ENCODE peak calls at places on chromosomes 5 and 9, in six cellular contexts. One of them, this sample, is unnamed.

GRCh38 chr5:176542596-176543427 is 5.6 kb upstream of the RNF44 start:
- DNase-seq in WERI-Rb-1: peak; percentile 31
- DNase-seq in spleen: peak; percentile 92
- DNase-seq in CD4-positive, CD25-positive, alpha-beta regulatory T cell: peak; percentile 29
- DNase-seq in aorta: no peak
- DNase-seq in lung: no peak
- DNase-seq in this sample: no peak

GRCh38 chr5:72209515-72210115 is 102.3 kb downstream of the MAP1B start:
- DNase-seq in spleen: no peak
- DNase-seq in CD4-positive, CD25-positive, alpha-beta regulatory T cell: no peak
- DNase-seq in lung: no peak
- DNase-seq in WERI-Rb-1: no peak
- DNase-seq in aorta: no peak
- DNase-seq in this sample: no peak

GRCh38 chr9:76138360-76138759 is 247.9 kb downstream of the PCSK5 start:
- DNase-seq in WERI-Rb-1: no peak
- DNase-seq in aorta: no peak
- DNase-seq in CD4-positive, CD25-positive, alpha-beta regulatory T cell: no peak
- DNase-seq in lung: no peak
- DNase-seq in spleen: no peak
- DNase-seq in this sample: no peak

GRCh38 chr5:134177197-134178171 is 734 bp upstream of the SKP1 start:
- DNase-seq in CD4-positive, CD25-positive, alpha-beta regulatory T cell: no peak
- DNase-seq in spleen: peak; percentile 81
- DNase-seq in WERI-Rb-1: no peak
- DNase-seq in lung: peak; percentile 40
- DNase-seq in aorta: no peak
- DNase-seq in this sample: peak; percentile 36

GRCh38 chr5:9244417-9244816 is 301.5 kb downstream of the SEMA5A start:
- DNase-seq in aorta: no peak
- DNase-seq in spleen: no peak
- DNase-seq in CD4-positive, CD25-positive, alpha-beta regulatory T cell: no peak
- DNase-seq in WERI-Rb-1: no peak
- DNase-seq in lung: no peak
- DNase-seq in this sample: no peak

GRCh38 chr5:170181902-170182301 is 50.9 kb upstream of the C5orf58 start:
- DNase-seq in CD4-positive, CD25-positive, alpha-beta regulatory T cell: no peak
- DNase-seq in lung: no peak
- DNase-seq in spleen: no peak
- DNase-seq in aorta: no peak
- DNase-seq in WERI-Rb-1: no peak
- DNase-seq in this sample: no peak

GRCh38 chr5:179559280-179560252 is 9.2 kb downstream of the RUFY1 start:
- DNase-seq in CD4-positive, CD25-positive, alpha-beta regulatory T cell: peak; percentile 93
- DNase-seq in spleen: peak; percentile 98
- DNase-seq in aorta: peak; percentile 98
- DNase-seq in lung: peak; percentile 98
- DNase-seq in WERI-Rb-1: no peak
- DNase-seq in this sample: peak; percentile 84

GRCh38 chr5:31809037-31809910 is 170.3 kb downstream of the PDZD2 start:
- DNase-seq in lung: peak; percentile 66
- DNase-seq in aorta: peak; percentile 84
- DNase-seq in CD4-positive, CD25-positive, alpha-beta regulatory T cell: no peak
- DNase-seq in spleen: no peak
- DNase-seq in WERI-Rb-1: peak; percentile 89
- DNase-seq in this sample: peak; percentile 48

GRCh38 chr9:96344458-96345180 is 38.9 kb downstream of the SLC35D2 start:
- DNase-seq in spleen: no peak
- DNase-seq in lung: peak; percentile 38
- DNase-seq in aorta: no peak
- DNase-seq in CD4-positive, CD25-positive, alpha-beta regulatory T cell: no peak
- DNase-seq in WERI-Rb-1: peak; percentile 79
- DNase-seq in this sample: no peak

GRCh38 chr9:121390372-121390771 is 20.3 kb upstream of the STOM start:
- DNase-seq in spleen: no peak
- DNase-seq in aorta: no peak
- DNase-seq in lung: no peak
- DNase-seq in WERI-Rb-1: no peak
- DNase-seq in CD4-positive, CD25-positive, alpha-beta regulatory T cell: no peak
- DNase-seq in this sample: no peak

GRCh38 chr5:27706832-27707231 is 668.4 kb upstream of the CDH9 start:
- DNase-seq in WERI-Rb-1: no peak
- DNase-seq in CD4-positive, CD25-positive, alpha-beta regulatory T cell: no peak
- DNase-seq in aorta: no peak
- DNase-seq in lung: no peak
- DNase-seq in spleen: no peak
- DNase-seq in this sample: no peak

GRCh38 chr9:22645893-22646292 is 199.3 kb downstream of the DMRTA1 start:
- DNase-seq in lung: no peak
- DNase-seq in WERI-Rb-1: no peak
- DNase-seq in CD4-positive, CD25-positive, alpha-beta regulatory T cell: no peak
- DNase-seq in spleen: no peak
- DNase-seq in aorta: no peak
- DNase-seq in this sample: no peak

GRCh38 chr5:121313886-121314285 is 537.8 kb upstream of the FTMT start:
- DNase-seq in CD4-positive, CD25-positive, alpha-beta regulatory T cell: no peak
- DNase-seq in lung: no peak
- DNase-seq in spleen: no peak
- DNase-seq in WERI-Rb-1: no peak
- DNase-seq in aorta: no peak
- DNase-seq in this sample: no peak

GRCh38 chr5:150560401-150561191 is 52.7 kb downstream of the NDST1 start:
- DNase-seq in lung: peak; percentile 92
- DNase-seq in aorta: no peak
- DNase-seq in WERI-Rb-1: peak; percentile 90
- DNase-seq in CD4-positive, CD25-positive, alpha-beta regulatory T cell: peak; percentile 76
- DNase-seq in spleen: no peak
- DNase-seq in this sample: peak; percentile 79

GRCh38 chr9:23123048-23123632 is 676.5 kb downstream of the DMRTA1 start:
- DNase-seq in spleen: no peak
- DNase-seq in lung: no peak
- DNase-seq in aorta: peak; percentile 55
- DNase-seq in CD4-positive, CD25-positive, alpha-beta regulatory T cell: no peak
- DNase-seq in WERI-Rb-1: peak; percentile 29
- DNase-seq in this sample: no peak

GRCh38 chr5:92864591-92864990 is 716.4 kb downstream of the NR2F1-AS1 start:
- DNase-seq in CD4-positive, CD25-positive, alpha-beta regulatory T cell: no peak
- DNase-seq in WERI-Rb-1: no peak
- DNase-seq in spleen: no peak
- DNase-seq in aorta: no peak
- DNase-seq in lung: no peak
- DNase-seq in this sample: no peak

GRCh38 chr9:94720846-94721549 is 5.5 kb upstream of the AOPEP start:
- DNase-seq in spleen: no peak
- DNase-seq in CD4-positive, CD25-positive, alpha-beta regulatory T cell: no peak
- DNase-seq in aorta: no peak
- DNase-seq in lung: no peak
- DNase-seq in WERI-Rb-1: no peak
- DNase-seq in this sample: no peak

GRCh38 chr9:123174887-123175518 is 93.4 kb downstream of the STRBP start:
- DNase-seq in CD4-positive, CD25-positive, alpha-beta regulatory T cell: peak; percentile 14
- DNase-seq in aorta: no peak
- DNase-seq in spleen: no peak
- DNase-seq in lung: no peak
- DNase-seq in WERI-Rb-1: no peak
- DNase-seq in this sample: no peak
- H3K4me3 ChIP-seq in CD4-positive, CD25-positive, alpha-beta regulatory T cell: no peak overlapping the region
- H3K4me3 ChIP-seq in aorta: no peak overlapping the region
- H3K4me3 ChIP-seq in spleen: no peak overlapping the region
- H3K4me3 ChIP-seq in lung: no peak overlapping the region
- H3K4me3 ChIP-seq in WERI-Rb-1: no peak overlapping the region
- H3K4me3 ChIP-seq in this sample: no peak overlapping the region

GRCh38 chr9:112881366-112881765 is 9.3 kb downstream of the SLC46A2 start:
- DNase-seq in CD4-positive, CD25-positive, alpha-beta regulatory T cell: no peak
- DNase-seq in WERI-Rb-1: no peak
- DNase-seq in aorta: no peak
- DNase-seq in spleen: no peak
- DNase-seq in lung: no peak
- DNase-seq in this sample: no peak

GRCh38 chr9:112886351-112886750 is 4.3 kb downstream of the SLC46A2 start:
- DNase-seq in spleen: no peak
- DNase-seq in aorta: no peak
- DNase-seq in WERI-Rb-1: no peak
- DNase-seq in CD4-positive, CD25-positive, alpha-beta regulatory T cell: no peak
- DNase-seq in lung: no peak
- DNase-seq in this sample: no peak

GRCh38 chr9:112885324-112885723 is 5.4 kb downstream of the SLC46A2 start:
- DNase-seq in WERI-Rb-1: no peak
- DNase-seq in aorta: no peak
- DNase-seq in spleen: no peak
- DNase-seq in CD4-positive, CD25-positive, alpha-beta regulatory T cell: no peak
- DNase-seq in lung: no peak
- DNase-seq in this sample: no peak

GRCh38 chr9:112884721-112885120 is 6.0 kb downstream of the SLC46A2 start:
- DNase-seq in WERI-Rb-1: no peak
- DNase-seq in spleen: no peak
- DNase-seq in lung: no peak
- DNase-seq in aorta: no peak
- DNase-seq in CD4-positive, CD25-positive, alpha-beta regulatory T cell: no peak
- DNase-seq in this sample: no peak

GRCh38 chr9:112884086-112884485 is 6.6 kb downstream of the SLC46A2 start:
- DNase-seq in aorta: no peak
- DNase-seq in CD4-positive, CD25-positive, alpha-beta regulatory T cell: no peak
- DNase-seq in WERI-Rb-1: no peak
- DNase-seq in spleen: no peak
- DNase-seq in lung: no peak
- DNase-seq in this sample: no peak
- H3K27ac ChIP-seq in aorta: no peak overlapping the region
- H3K27ac ChIP-seq in CD4-positive, CD25-positive, alpha-beta regulatory T cell: no peak overlapping the region
- H3K27ac ChIP-seq in WERI-Rb-1: no peak overlapping the region
- H3K27ac ChIP-seq in spleen: no peak overlapping the region
- H3K27ac ChIP-seq in lung: no peak overlapping the region
- H3K27ac ChIP-seq in this sample: no peak overlapping the region

GRCh38 chr9:132383462-132383883 is 23.2 kb downstream of the TTF1 start:
- DNase-seq in WERI-Rb-1: no peak
- DNase-seq in lung: no peak
- DNase-seq in CD4-positive, CD25-positive, alpha-beta regulatory T cell: no peak
- DNase-seq in aorta: no peak
- DNase-seq in spleen: peak; percentile 84
- DNase-seq in this sample: no peak

GRCh38 chr9:132384376-132384775 is 22.3 kb downstream of the TTF1 start:
- DNase-seq in WERI-Rb-1: no peak
- DNase-seq in CD4-positive, CD25-positive, alpha-beta regulatory T cell: no peak
- DNase-seq in aorta: no peak
- DNase-seq in lung: no peak
- DNase-seq in spleen: no peak
- DNase-seq in this sample: no peak

GRCh38 chr9:132381966-132382541 is 24.6 kb downstream of the TTF1 start:
- DNase-seq in WERI-Rb-1: no peak
- DNase-seq in spleen: peak; percentile 77
- DNase-seq in aorta: peak; percentile 49
- DNase-seq in lung: no peak
- DNase-seq in CD4-positive, CD25-positive, alpha-beta regulatory T cell: no peak
- DNase-seq in this sample: peak; percentile 5
- H3K4me3 ChIP-seq in WERI-Rb-1: no peak overlapping the region
- H3K4me3 ChIP-seq in spleen: no peak overlapping the region
- H3K4me3 ChIP-seq in aorta: no peak overlapping the region
- H3K4me3 ChIP-seq in lung: no peak overlapping the region
- H3K4me3 ChIP-seq in CD4-positive, CD25-positive, alpha-beta regulatory T cell: no peak overlapping the region
- H3K4me3 ChIP-seq in this sample: no peak overlapping the region

GRCh38 chr9:130899051-130899748 is 2.6 kb upstream of the QRFP start:
- DNase-seq in spleen: no peak
- DNase-seq in CD4-positive, CD25-positive, alpha-beta regulatory T cell: no peak
- DNase-seq in aorta: no peak
- DNase-seq in WERI-Rb-1: no peak
- DNase-seq in lung: no peak
- DNase-seq in this sample: no peak

GRCh38 chr9:130897105-130897751 is 616 bp upstream of the QRFP start:
- DNase-seq in WERI-Rb-1: no peak
- DNase-seq in lung: no peak
- DNase-seq in aorta: no peak
- DNase-seq in spleen: no peak
- DNase-seq in CD4-positive, CD25-positive, alpha-beta regulatory T cell: no peak
- DNase-seq in this sample: no peak

GRCh38 chr9:130897848-130898551 is 1.4 kb upstream of the QRFP start:
- DNase-seq in WERI-Rb-1: no peak
- DNase-seq in lung: no peak
- DNase-seq in CD4-positive, CD25-positive, alpha-beta regulatory T cell: no peak
- DNase-seq in spleen: no peak
- DNase-seq in aorta: no peak
- DNase-seq in this sample: no peak

GRCh38 chr9:130896233-130897012 is at the start of gene QRFP:
- DNase-seq in CD4-positive, CD25-positive, alpha-beta regulatory T cell: no peak
- DNase-seq in WERI-Rb-1: peak; percentile 31
- DNase-seq in aorta: no peak
- DNase-seq in spleen: no peak
- DNase-seq in lung: no peak
- DNase-seq in this sample: no peak

GRCh38 chr9:130898552-130898852 is 1.9 kb upstream of the QRFP start:
- DNase-seq in aorta: no peak
- DNase-seq in lung: no peak
- DNase-seq in CD4-positive, CD25-positive, alpha-beta regulatory T cell: no peak
- DNase-seq in spleen: no peak
- DNase-seq in WERI-Rb-1: no peak
- DNase-seq in this sample: no peak
- H3K27ac ChIP-seq in aorta: no peak overlapping the region
- H3K27ac ChIP-seq in lung: no peak overlapping the region
- H3K27ac ChIP-seq in CD4-positive, CD25-positive, alpha-beta regulatory T cell: no peak overlapping the region
- H3K27ac ChIP-seq in spleen: no peak overlapping the region
- H3K27ac ChIP-seq in WERI-Rb-1: no peak overlapping the region
- H3K27ac ChIP-seq in this sample: no peak overlapping the region

GRCh38 chr9:128218172-128218517 is 15.0 kb downstream of the DNM1 start:
- DNase-seq in aorta: no peak
- DNase-seq in lung: no peak
- DNase-seq in CD4-positive, CD25-positive, alpha-beta regulatory T cell: no peak
- DNase-seq in spleen: no peak
- DNase-seq in WERI-Rb-1: no peak
- DNase-seq in this sample: no peak
- H3K4me3 ChIP-seq in aorta: no peak overlapping the region
- H3K4me3 ChIP-seq in lung: no peak overlapping the region
- H3K4me3 ChIP-seq in CD4-positive, CD25-positive, alpha-beta regulatory T cell: peak overlapping the region; percentile 60
- H3K4me3 ChIP-seq in spleen: peak overlapping the region; percentile 38
- H3K4me3 ChIP-seq in WERI-Rb-1: no peak overlapping the region
- H3K4me3 ChIP-seq in this sample: peak overlapping the region; percentile 31

GRCh38 chr5:61625682-61626620 is 293.9 kb downstream of the ZSWIM6 start:
- DNase-seq in aorta: peak; percentile 91
- DNase-seq in WERI-Rb-1: no peak
- DNase-seq in spleen: peak; percentile 90
- DNase-seq in lung: peak; percentile 80
- DNase-seq in CD4-positive, CD25-positive, alpha-beta regulatory T cell: no peak
- DNase-seq in this sample: peak; percentile 3

GRCh38 chr5:61624553-61624952 is 292.5 kb downstream of the ZSWIM6 start:
- DNase-seq in aorta: no peak
- DNase-seq in lung: no peak
- DNase-seq in CD4-positive, CD25-positive, alpha-beta regulatory T cell: no peak
- DNase-seq in spleen: no peak
- DNase-seq in WERI-Rb-1: no peak
- DNase-seq in this sample: no peak

GRCh38 chr5:61620660-61621650 is 288.9 kb downstream of the ZSWIM6 start:
- DNase-seq in lung: no peak
- DNase-seq in CD4-positive, CD25-positive, alpha-beta regulatory T cell: no peak
- DNase-seq in WERI-Rb-1: no peak
- DNase-seq in spleen: no peak
- DNase-seq in aorta: no peak
- DNase-seq in this sample: no peak

GRCh38 chr5:61624966-61625681 is 293.1 kb downstream of the ZSWIM6 start:
- DNase-seq in lung: no peak
- DNase-seq in WERI-Rb-1: no peak
- DNase-seq in aorta: no peak
- DNase-seq in spleen: no peak
- DNase-seq in CD4-positive, CD25-positive, alpha-beta regulatory T cell: no peak
- DNase-seq in this sample: no peak

GRCh38 chr5:61623401-61624069 is 291.5 kb downstream of the ZSWIM6 start:
- DNase-seq in CD4-positive, CD25-positive, alpha-beta regulatory T cell: no peak
- DNase-seq in spleen: no peak
- DNase-seq in lung: no peak
- DNase-seq in aorta: no peak
- DNase-seq in WERI-Rb-1: no peak
- DNase-seq in this sample: no peak
- H3K27ac ChIP-seq in CD4-positive, CD25-positive, alpha-beta regulatory T cell: no peak overlapping the region
- H3K27ac ChIP-seq in spleen: no peak overlapping the region
- H3K27ac ChIP-seq in lung: no peak overlapping the region
- H3K27ac ChIP-seq in aorta: no peak overlapping the region
- H3K27ac ChIP-seq in WERI-Rb-1: no peak overlapping the region
- H3K27ac ChIP-seq in this sample: no peak overlapping the region

This sample was measured in HL-60.